ENCODE peak calls at places on chromosomes 11 and 22, in ten cellular contexts. J is astrocyte of the cerebellum, O is sigmoid colon, I is HFF-Myc, Y is BJ, C is SK-N-SH, K is foreskin fibroblast, U is lung, M is fibroblast of pulmonary artery, Q is tibial artery. N is an unnamed sample.
A peak's percentile ranks its signal among the peaks of the same experiment; 100 is the strongest.

GRCh38 chr11:5966958-5967357 is 1.3 kb downstream of the OR56A5 start:
- DNase-seq in M (no peak), O (no peak), C (no peak), I (no peak), Y (no peak), K (no peak), J (no peak), Q (no peak), U (no peak), N (no peak)

GRCh38 chr11:117528061-117528780 is 200.6 kb downstream of the CEP164 start:
- DNase-seq in M (no peak), O (no peak), K (no peak), I (no peak), C (peak; percentile 52), Q (no peak), J (peak; percentile 9), Y (no peak), U (no peak), N (no peak)

GRCh38 chr11:6862961-6863360 is at the start of gene OR10A2:
- DNase-seq in Y (no peak), U (no peak), Q (no peak), M (no peak), J (peak; percentile 2), C (no peak), O (no peak), I (peak; percentile 22), K (peak; percentile 20), N (no peak)

GRCh38 chr11:9656864-9657263 is 7.0 kb upstream of the SWAP70 start:
- DNase-seq in O (no peak), I (no peak), U (peak; percentile 10), K (no peak), J (no peak), Y (no peak), Q (no peak), C (no peak), M (no peak), N (no peak)

GRCh38 chr11:14500181-14500651 is 605 bp upstream of the COPB1 start:
- DNase-seq in U (peak; percentile 42), Y (peak; percentile 9), O (no peak), K (peak; percentile 60), C (peak; percentile 48), I (no peak), M (peak; percentile 61), J (no peak), Q (no peak), N (no peak)

GRCh38 chr11:116330439-116331185 is 442.2 kb downstream of the BUD13 start:
- DNase-seq in Q (no peak), I (no peak), Y (no peak), K (no peak), M (no peak), C (no peak), U (no peak), O (no peak), J (no peak), N (no peak)

GRCh38 chr11:72039108-72039850 is 40.6 kb downstream of the IL18BP start:
- DNase-seq in C (peak; percentile 64), J (no peak), K (peak; percentile 69), O (no peak), Q (peak; percentile 78), Y (no peak), U (peak; percentile 75), M (no peak), I (peak; percentile 68), N (no peak)

GRCh38 chr11:58788355-58789023 is 56.0 kb downstream of the GLYATL2 start:
- DNase-seq in I (peak; percentile 29), C (peak; percentile 34), U (peak; percentile 45), Y (no peak), O (no peak), K (peak; percentile 27), J (peak; percentile 8), Q (no peak), M (peak; percentile 64), N (peak; percentile 89)

GRCh38 chr11:15291885-15292284 is 177.2 kb downstream of the INSC start:
- DNase-seq in Y (no peak), C (no peak), Q (no peak), U (no peak), I (no peak), J (no peak), K (no peak), O (no peak), M (no peak), N (no peak)

GRCh38 chr11:80562726-80563125 is 1121.9 kb upstream of the TENM4 start:
- DNase-seq in M (no peak), K (no peak), C (no peak), U (no peak), Q (no peak), I (no peak), J (no peak), O (no peak), Y (no peak), N (no peak)

GRCh38 chr11:9797300-9797699 is 133.4 kb downstream of the SWAP70 start:
- DNase-seq in C (no peak), O (no peak), J (no peak), U (no peak), I (no peak), Y (no peak), M (peak; percentile 19), Q (no peak), K (no peak), N (no peak)

GRCh38 chr11:117191680-117192400 is 7.3 kb upstream of the TAGLN start:
- DNase-seq in O (peak; percentile 58), U (no peak), J (no peak), I (no peak), C (no peak), M (no peak), Q (peak; percentile 65), K (no peak), Y (no peak), N (no peak)

GRCh38 chr11:130585545-130585944 is 137.1 kb downstream of the ADAMTS15 start:
- DNase-seq in K (no peak), M (peak; percentile 58), Q (no peak), O (no peak), U (no peak), J (peak; percentile 71), C (no peak), I (no peak), Y (no peak), N (no peak)

GRCh38 chr22:17994424-17995108 is 29.8 kb downstream of the MICAL3 start:
- DNase-seq in K (no peak), C (no peak), Q (no peak), Y (no peak), J (no peak), O (peak; percentile 14), I (no peak), M (no peak), U (no peak), N (no peak)
- TF ChIP-seq CTCF in K (no peak), C (no peak), Q (no peak), Y (no peak), J (no peak), O (no peak), I (no peak), M (no peak), U (no peak), N (no peak)

GRCh38 chr11:102722804-102723203 is 1.9 kb downstream of the MMP8 start:
- DNase-seq in Q (no peak), U (no peak), C (no peak), K (no peak), Y (no peak), J (no peak), I (no peak), M (no peak), O (no peak), N (no peak)
- H3K4me3 ChIP-seq in Q (no peak overlapping the region), U (no peak overlapping the region), C (no peak overlapping the region), K (no peak overlapping the region), Y (no peak overlapping the region), J (no peak overlapping the region), I (no peak overlapping the region), M (no peak overlapping the region), O (no peak overlapping the region), N (no peak overlapping the region)

DNA sequence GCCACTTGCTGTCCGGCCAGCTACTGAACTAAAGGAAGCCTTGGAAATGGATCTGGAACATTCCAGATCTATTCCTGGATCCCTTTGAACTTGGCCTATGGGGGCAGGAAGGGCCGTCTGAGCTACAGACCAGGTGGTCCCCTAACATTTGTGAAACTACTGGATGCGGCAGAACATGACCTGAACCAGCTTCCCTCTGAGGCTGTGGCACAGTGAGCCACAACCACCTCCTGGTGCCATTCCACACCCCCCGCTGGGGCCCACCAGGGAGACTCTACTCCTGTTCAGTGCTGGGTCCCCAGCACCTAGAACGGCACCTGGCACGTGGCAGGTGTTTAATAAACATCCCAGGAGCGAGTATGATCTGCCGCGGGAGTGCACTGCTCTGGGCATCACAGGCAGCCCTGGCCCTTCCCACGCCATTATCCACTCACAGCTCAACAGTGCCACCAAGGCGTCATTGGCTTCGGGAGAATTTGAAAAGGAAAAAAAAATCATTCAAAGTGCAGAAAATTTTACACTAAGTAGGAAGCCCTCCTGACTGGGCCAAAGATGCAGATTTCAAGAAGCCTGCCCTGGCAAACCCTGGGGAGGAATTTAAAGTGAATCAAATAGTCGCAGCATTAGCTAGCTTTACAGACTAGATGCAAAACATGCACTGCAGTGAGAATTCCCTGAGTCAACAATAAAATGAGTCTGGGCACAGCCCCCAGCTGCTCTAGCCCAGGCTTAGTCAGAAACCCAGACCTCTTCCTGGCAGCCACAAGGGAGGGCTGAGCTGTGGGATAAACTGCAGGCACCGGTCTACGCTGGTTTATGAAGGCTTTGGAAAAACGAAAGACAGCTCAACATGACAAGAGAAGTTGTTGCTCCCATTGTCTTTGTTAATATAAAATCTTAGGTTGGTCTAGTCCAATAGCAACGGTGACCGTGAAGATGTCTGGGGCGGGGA is 14.3 kb upstream of the EFCAB6 start:
- DNase-seq in K (peak; percentile 49), M (peak; percentile 65), C (no peak), J (peak; percentile 67), O (no peak), U (no peak), Q (peak; percentile 39), Y (no peak), I (no peak), N (no peak)
- TF ChIP-seq CTCF in K (peak; percentile 44), M (peak; percentile 5), C (peak; percentile 53), J (peak; percentile 42), O (no peak), U (no peak), Q (no peak), Y (peak; percentile 48), I (peak; percentile 36), N (peak; percentile 29)

GRCh38 chr11:119152043-119152442 is 3.2 kb downstream of the ABCG4 start:
- DNase-seq in Y (no peak), K (no peak), U (no peak), M (no peak), C (no peak), O (no peak), Q (no peak), I (no peak), J (no peak), N (no peak)

GRCh38 chr11:119152604-119153003 is 3.8 kb downstream of the ABCG4 start:
- DNase-seq in Q (no peak), U (no peak), K (no peak), O (no peak), J (no peak), M (no peak), Y (no peak), C (no peak), I (no peak), N (no peak)

GRCh38 chr11:119148855-119149370 is at the start of gene ABCG4:
- DNase-seq in K (no peak), Q (no peak), O (no peak), C (peak; percentile 82), U (no peak), J (no peak), I (no peak), Y (no peak), M (no peak), N (no peak)

GRCh38 chr11:119147604-119148333 is 1.1 kb upstream of the ABCG4 start:
- DNase-seq in K (no peak), U (no peak), Q (no peak), I (no peak), C (no peak), M (no peak), O (no peak), Y (no peak), J (no peak), N (no peak)

GRCh38 chr11:119149371-119150275 is 771 bp downstream of the ABCG4 start:
- DNase-seq in O (no peak), M (no peak), U (no peak), C (peak; percentile 82), Q (no peak), J (no peak), K (no peak), Y (no peak), I (no peak), N (no peak)
- H3K4me3 ChIP-seq in O (peak overlapping the region; percentile 43), M (peak overlapping the region; percentile 56), U (peak overlapping the region; percentile 45), C (peak overlapping the region; percentile 67), Q (peak overlapping the region; percentile 64), J (peak overlapping the region; percentile 52), K (peak overlapping the region; percentile 56), Y (peak overlapping the region; percentile 54), I (peak overlapping the region; percentile 47), N (peak overlapping the region; percentile 66)